ENCODE peak calls at places on chromosomes 13 and 19, in four cellular contexts. Q, P, E and W are unnamed samples.

GRCh38 chr13:44715287-44716224 is 139.4 kb upstream of the TSC22D1 start:
- DNase-seq in P (no peak), E (no peak), Q (no peak), W (no peak)

GRCh38 chr19:17950310-17951150 is 16.4 kb upstream of the KCNN1 start:
- DNase-seq in P (peak), Q (no peak), E (no peak), W (peak)

GRCh38 chr13:110801044-110801443 is 87.5 kb downstream of the ING1 start:
- DNase-seq in P (no peak), E (peak), Q (no peak), W (no peak)

GRCh38 chr13:45737571-45738002 is 35.5 kb downstream of the CBY2 start:
- DNase-seq in E (no peak), P (no peak), Q (no peak), W (no peak)

GRCh38 chr19:40614595-40615411 is 13.6 kb downstream of the LTBP4 start:
- DNase-seq in E (no peak), Q (peak), P (peak), W (peak)

GRCh38 chr13:48603375-48603774 is 50.4 kb upstream of the CYSLTR2 start:
- DNase-seq in E (no peak), Q (no peak), P (no peak), W (no peak)

GRCh38 chr13:97460004-97460756 is 26.2 kb downstream of the RAP2A start:
- DNase-seq in P (no peak), Q (no peak), E (no peak), W (no peak)

GRCh38 chr13:39616087-39616694 is 13.2 kb upstream of the LHFPL6 start:
- DNase-seq in E (peak), Q (no peak), P (no peak), W (peak)

GRCh38 chr19:54351474-54351873 is 12.5 kb upstream of the LILRA4 start:
- DNase-seq in E (no peak), Q (no peak), P (no peak), W (no peak)

GRCh38 chr13:48562296-48563066 is 29.6 kb upstream of the RCBTB2 start:
- DNase-seq in P (peak), E (no peak), Q (peak), W (peak)

GRCh38 chr19:860481-861098 is 1.1 kb downstream of the CFD start:
- DNase-seq in P (no peak), Q (no peak), E (peak), W (peak)

GRCh38 chr13:56528040-56528760 is 612.5 kb upstream of the PRR20A start:
- DNase-seq in E (no peak), Q (no peak), P (no peak), W (no peak)

GRCh38 chr19:1206733-1207301 is 1.2 kb downstream of the STK11 start:
- DNase-seq in P (no peak), E (no peak), Q (no peak), W (peak)

GRCh38 chr13:111912991-111913781 is 153.8 kb upstream of the SOX1 start:
- DNase-seq in P (no peak), E (no peak), Q (no peak), W (no peak)

GRCh38 chr13:80379245-80379644 is 38.3 kb upstream of the SPRY2 start:
- DNase-seq in P (no peak), E (no peak), Q (no peak), W (no peak)

GRCh38 chr19:873084-874019 is 13.9 kb downstream of the CFD start:
- DNase-seq in E (no peak), P (peak), Q (peak), W (no peak)

GRCh38 chr13:30526612-30527217 is 61.0 kb upstream of the HMGB1 start:
- DNase-seq in Q (no peak), P (no peak), E (no peak), W (no peak)

GRCh38 chr19:5628470-5628869 is 5.6 kb downstream of the SAFB start:
- DNase-seq in E (no peak), Q (no peak), P (no peak), W (no peak)

GRCh38 chr19:52274191-52274590 is 4.8 kb downstream of the ZNF766 start:
- DNase-seq in E (no peak), Q (no peak), P (no peak), W (no peak)

GRCh38 chr19:32998722-32999121 is 26.7 kb downstream of the FAAP24 start:
- DNase-seq in P (no peak), Q (no peak), E (no peak), W (no peak)

GRCh38 chr19:54523403-54523802 is 20.8 kb downstream of the LAIR2 start:
- DNase-seq in Q (no peak), E (no peak), P (no peak), W (peak)

GRCh38 chr13:108957369-108958012 is 328.1 kb downstream of the MYO16 start:
- DNase-seq in P (no peak), E (no peak), Q (no peak), W (no peak)

GRCh38 chr19:33905473-33905936 is 108.8 kb downstream of the KCTD15 start:
- DNase-seq in Q (no peak), E (no peak), P (no peak), W (no peak)

GRCh38 chr13:84902243-84902642 is 897.0 kb downstream of the SLITRK6 start:
- DNase-seq in E (no peak), Q (no peak), P (no peak), W (no peak)

GRCh38 chr19:56491399-56491798 is 14.3 kb upstream of the ZNF667 start:
- DNase-seq in Q (no peak), P (no peak), E (no peak), W (no peak)

GRCh38 chr19:44303976-44304568 is 753 bp downstream of the ZNF235 start:
- DNase-seq in Q (no peak), P (no peak), E (no peak), W (no peak)

GRCh38 chr13:20128459-20128927 is 32.4 kb downstream of the GJA3 start:
- DNase-seq in P (no peak), Q (no peak), E (no peak), W (no peak)

GRCh38 chr13:30169442-30169841 is 137.9 kb downstream of the KATNAL1 start:
- DNase-seq in Q (no peak), P (no peak), E (no peak), W (no peak)

GRCh38 chr19:16206046-16206605 is 8.4 kb downstream of the AP1M1 start:
- DNase-seq in P (no peak), E (no peak), Q (no peak), W (no peak)